ENCODE peak calls at places on chromosome 6, in six cellular contexts. D, O, U, X, P and H are unnamed samples.

GRCh38 chr6:43978473-43979360 is 148.5 kb downstream of the MRPL14 start:
- DNase-seq in D (no peak), O (peak), U (no peak), X (peak), P (no peak), H (peak)

GRCh38 chr6:105320766-105321165 is 82.1 kb downstream of the PREP start:
- DNase-seq in D (no peak), O (no peak), U (peak), X (no peak), P (no peak), H (no peak)

GRCh38 chr6:51684038-51684437 is 403.4 kb downstream of the PKHD1 start:
- DNase-seq in D (no peak), O (no peak), U (no peak), X (no peak), P (no peak), H (no peak)

GRCh38 chr6:143772110-143772509 is 71.0 kb upstream of the LTV1 start:
- DNase-seq in D (no peak), O (peak), U (no peak), X (no peak), P (no peak), H (no peak)

GRCh38 chr6:106143582-106144139 is 57.5 kb downstream of the PRDM1 start:
- DNase-seq in D (no peak), O (no peak), U (no peak), X (no peak), P (no peak), H (no peak)

GRCh38 chr6:71290611-71291010 is 2.0 kb downstream of the OGFRL1 start:
- DNase-seq in D (no peak), O (no peak), U (no peak), X (no peak), P (no peak), H (no peak)

GRCh38 chr6:121592261-121592935 is 157.0 kb downstream of the GJA1 start:
- DNase-seq in D (no peak), O (no peak), U (no peak), X (no peak), P (no peak), H (no peak)

GRCh38 chr6:130713144-130713543 is 114.1 kb upstream of the SMLR1 start:
- DNase-seq in D (no peak), O (no peak), U (no peak), X (no peak), P (no peak), H (no peak)

GRCh38 chr6:84575264-84575663 is 189.1 kb downstream of the TBX18 start:
- DNase-seq in D (no peak), O (peak), U (no peak), X (no peak), P (no peak), H (no peak)

GRCh38 chr6:104625536-104625935 is 234.2 kb downstream of the HACE1 start:
- DNase-seq in D (no peak), O (peak), U (no peak), X (no peak), P (no peak), H (peak)

GRCh38 chr6:21164768-21165326 is 428.7 kb upstream of the SOX4 start:
- DNase-seq in D (no peak), O (no peak), U (no peak), X (no peak), P (no peak), H (no peak)

GRCh38 chr6:121652726-121653623 is 217.5 kb downstream of the GJA1 start:
- DNase-seq in D (no peak), O (peak), U (no peak), X (no peak), P (no peak), H (no peak)

GRCh38 chr6:14269434-14269833 is 151.9 kb downstream of the CD83 start:
- DNase-seq in D (no peak), O (no peak), U (no peak), X (no peak), P (no peak), H (no peak)

GRCh38 chr6:107692351-107692750 is 131.8 kb downstream of the SCML4 start:
- DNase-seq in D (no peak), O (peak), U (no peak), X (no peak), P (no peak), H (no peak)

GRCh38 chr6:88403486-88403885 is 237.3 kb upstream of the CNR1 start:
- DNase-seq in D (no peak), O (peak), U (no peak), X (no peak), P (no peak), H (no peak)

GRCh38 chr6:113732384-113732966 is 124.7 kb upstream of the MARCKS start:
- DNase-seq in D (peak), O (peak), U (peak), X (peak), P (no peak), H (no peak)

GRCh38 chr6:144411506-144412165 is 126.5 kb downstream of the UTRN start:
- DNase-seq in D (no peak), O (no peak), U (no peak), X (no peak), P (no peak), H (no peak)

GRCh38 chr6:36297511-36297910 is 27.7 kb downstream of the PNPLA1 start:
- DNase-seq in D (no peak), O (no peak), U (no peak), X (no peak), P (no peak), H (no peak)

GRCh38 chr6:52534966-52535390 is 41.9 kb downstream of the TRAM2 start:
- DNase-seq in D (no peak), O (no peak), U (no peak), X (no peak), P (no peak), H (no peak)

GRCh38 chr6:35015996-35016395 is 125.1 kb downstream of the TCP11 start:
- DNase-seq in D (no peak), O (no peak), U (no peak), X (no peak), P (no peak), H (no peak)

GRCh38 chr6:110895907-110896608 is 21.5 kb downstream of the AMD1 start:
- DNase-seq in D (no peak), O (no peak), U (no peak), X (no peak), P (no peak), H (no peak)

GRCh38 chr6:139569561-139569960 is 195.1 kb upstream of the CITED2 start:
- DNase-seq in D (no peak), O (no peak), U (no peak), X (no peak), P (no peak), H (no peak)

GRCh38 chr6:19463250-19463649 is 373.9 kb upstream of the ID4 start:
- DNase-seq in D (no peak), O (no peak), U (no peak), X (no peak), P (no peak), H (no peak)

GRCh38 chr6:21748343-21749063 is 155.0 kb downstream of the SOX4 start:
- DNase-seq in D (no peak), O (peak), U (no peak), X (no peak), P (no peak), H (no peak)

GRCh38 chr6:141464490-141464889 is 668.2 kb upstream of the GJE1 start:
- DNase-seq in D (no peak), O (peak), U (no peak), X (no peak), P (no peak), H (no peak)

GRCh38 chr6:22221211-22221610 is 75.6 kb downstream of the PRL start:
- DNase-seq in D (no peak), O (no peak), U (no peak), X (no peak), P (no peak), H (no peak)

GRCh38 chr6:63814459-63814858 is 178.9 kb downstream of the PHF3 start:
- DNase-seq in D (no peak), O (no peak), U (no peak), X (no peak), P (no peak), H (no peak)

GRCh38 chr6:169141706-169142705 is 111.6 kb downstream of the THBS2 start:
- DNase-seq in D (no peak), O (no peak), U (no peak), X (no peak), P (no peak), H (no peak)

GRCh38 chr6:112833546-112834215 is 486.6 kb downstream of the RFPL4B start:
- DNase-seq in D (no peak), O (peak), U (no peak), X (no peak), P (no peak), H (no peak)

GRCh38 chr6:36139431-36139830 is 9.1 kb downstream of the MAPK13 start:
- DNase-seq in D (no peak), O (peak), U (no peak), X (no peak), P (no peak), H (no peak)

GRCh38 chr6:8082954-8083858 is 19.0 kb upstream of the BLOC1S5 start:
- DNase-seq in D (no peak), O (peak), U (peak), X (peak), P (no peak), H (no peak)

GRCh38 chr6:123430966-123431365 is 205.8 kb downstream of the TRDN start:
- DNase-seq in D (no peak), O (no peak), U (no peak), X (no peak), P (no peak), H (no peak)

GRCh38 chr6:90446164-90446563 is 140.7 kb downstream of the MAP3K7 start:
- DNase-seq in D (no peak), O (peak), U (no peak), X (no peak), P (no peak), H (no peak)

GRCh38 chr6:31776961-31777666 is at the start of gene VWA7:
- DNase-seq in D (peak), O (peak), U (peak), X (peak), P (peak), H (peak)
- H3K27ac ChIP-seq in D (peak), O (peak), U (peak), X (peak), P (peak), H (peak)

DNA sequence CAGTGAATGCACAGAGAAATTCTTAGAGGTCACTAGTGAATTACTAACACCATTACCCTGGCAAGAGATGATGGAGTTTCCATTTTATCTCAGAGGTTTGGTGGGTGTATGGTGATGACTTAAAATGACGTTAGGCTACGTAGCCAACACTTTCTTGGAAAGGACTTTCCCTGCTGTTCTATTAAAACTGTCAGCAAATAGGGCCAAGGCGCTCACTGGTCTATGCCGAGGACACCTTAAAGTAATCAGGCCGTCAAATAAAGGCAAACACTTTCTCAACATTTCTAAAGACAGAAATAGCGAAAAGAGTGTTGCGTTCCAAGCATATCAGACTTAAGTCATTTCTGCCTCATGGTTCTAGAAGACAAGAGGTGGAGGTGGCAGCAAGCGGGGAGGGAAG is 160.8 kb downstream of the GMPR start:
- DNase-seq in D (no peak), O (peak), U (no peak), X (no peak), P (no peak), H (no peak)
- H3K4me3 ChIP-seq in D (no peak), O (no peak), U (no peak), X (no peak), P (no peak), H (no peak)

DNA sequence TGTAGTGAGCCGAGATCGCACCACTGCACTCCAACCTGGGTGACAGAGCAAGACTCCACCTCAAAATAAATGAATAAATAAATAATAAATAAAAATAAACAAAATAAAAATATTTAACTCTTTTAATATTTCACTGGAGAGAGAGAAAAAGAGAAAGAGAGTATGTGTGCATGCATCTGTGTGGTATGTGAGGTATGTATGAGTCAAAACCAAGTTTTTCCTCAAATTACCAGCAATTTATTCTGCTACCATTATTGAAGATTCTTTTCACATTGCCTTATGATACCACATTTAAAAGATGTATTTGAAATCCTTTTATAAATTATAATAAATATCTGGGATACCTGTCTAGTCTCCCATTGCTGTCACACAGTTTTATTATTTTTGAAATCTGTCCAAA is 122.1 kb downstream of the CD164 start:
- DNase-seq in D (no peak), O (peak), U (no peak), X (no peak), P (no peak), H (no peak)
- H3K27ac ChIP-seq in D (no peak), O (no peak), U (no peak), X (no peak), P (no peak), H (no peak)

GRCh38 chr6:166507809-166508373 is 78.6 kb downstream of the RAMACL start:
- DNase-seq in D (no peak), O (no peak), U (no peak), X (no peak), P (no peak), H (no peak)
- H3K4me3 ChIP-seq in D (no peak), O (no peak), U (no peak), X (no peak), P (no peak), H (no peak)

DNA sequence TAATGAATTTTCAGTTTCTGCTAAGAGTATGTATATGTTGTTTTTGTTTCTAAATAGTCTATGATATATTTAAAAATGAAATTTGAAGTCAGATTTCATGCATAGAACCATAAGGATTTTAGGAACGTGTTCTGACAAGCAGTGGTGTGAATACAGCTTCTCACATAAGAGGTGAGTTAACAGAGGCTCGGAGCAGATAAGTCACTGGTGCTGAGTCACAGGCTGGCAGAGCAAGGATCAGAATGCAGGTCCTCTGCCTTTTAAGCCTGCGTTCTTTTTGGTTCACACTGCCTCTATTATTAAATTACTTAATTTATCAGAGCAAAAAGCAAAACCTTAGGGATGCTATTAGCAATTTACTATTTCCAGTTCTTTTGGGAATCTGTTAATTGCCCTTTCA is 212.5 kb upstream of the AGPAT4 start:
- DNase-seq in D (no peak), O (peak), U (no peak), X (no peak), P (no peak), H (peak)
- H3K27ac ChIP-seq in D (no peak), O (no peak), U (no peak), X (no peak), P (no peak), H (peak)

GRCh38 chr6:39078695-39079094 is 30.1 kb downstream of the GLP1R start:
- DNase-seq in D (no peak), O (no peak), U (no peak), X (no peak), P (no peak), H (no peak)
- H3K4me3 ChIP-seq in D (no peak), O (no peak), U (no peak), X (no peak), P (no peak), H (no peak)